ENCODE peak calls at places on chromosomes 6 and 20, in seven cellular contexts. N is IMR-90, B is stomach, Y is lower leg skin, I is upper lobe of left lung, H is A549, G is NB4. X is an unnamed sample.

GRCh38 chr6:161683400-161683799 is 409.5 kb upstream of the AGPAT4 start:
- DNase-seq in I (no peak), H (no peak), Y (no peak), G (no peak), N (no peak), B (no peak), X (no peak)

GRCh38 chr6:104123227-104123626 is 736.5 kb downstream of the HACE1 start:
- DNase-seq in Y (no peak), H (no peak), N (no peak), B (no peak), I (no peak), G (no peak), X (no peak)

GRCh38 chr6:33688451-33689147 is 22.9 kb downstream of the UQCC2 start:
- DNase-seq in B (no peak), N (no peak), H (no peak), I (no peak), Y (no peak), G (no peak), X (no peak)

GRCh38 chr20:58855506-58856314 is 3.2 kb downstream of the GNAS start:
- DNase-seq in Y (peak; percentile 85), N (no peak), B (no peak), H (no peak), I (no peak), G (no peak), X (no peak)

GRCh38 chr6:150940951-150941350 is 75.4 kb downstream of the MTHFD1L start:
- DNase-seq in I (no peak), B (no peak), H (no peak), G (no peak), Y (no peak), N (peak; percentile 54), X (no peak)

GRCh38 chr20:50541606-50542041 is 31.4 kb downstream of the PTPN1 start:
- DNase-seq in G (peak; percentile 79), N (no peak), B (no peak), I (no peak), Y (no peak), H (no peak), X (no peak)

GRCh38 chr6:159324599-159324998 is 155.4 kb downstream of the FNDC1 start:
- DNase-seq in G (no peak), N (no peak), H (no peak), I (no peak), B (no peak), Y (no peak), X (no peak)

GRCh38 chr6:43668151-43669028 is 19.2 kb downstream of the MRPS18A start:
- DNase-seq in Y (peak; percentile 88), H (peak; percentile 63), N (peak; percentile 36), B (peak; percentile 69), I (peak; percentile 69), G (peak; percentile 79), X (no peak)

GRCh38 chr6:168049681-168050224 is 29.3 kb downstream of the FRMD1 start:
- DNase-seq in H (no peak), N (no peak), Y (no peak), I (no peak), B (no peak), G (no peak), X (no peak)

GRCh38 chr6:146902846-146903245 is 301.4 kb upstream of the STXBP5 start:
- DNase-seq in H (no peak), B (no peak), I (no peak), G (no peak), N (no peak), Y (no peak), X (no peak)

GRCh38 chr6:40900791-40901190 is 138.2 kb downstream of the UNC5CL start:
- DNase-seq in B (no peak), I (no peak), H (no peak), G (no peak), Y (peak; percentile 10), N (no peak), X (no peak)

GRCh38 chr6:147022041-147022440 is 182.2 kb upstream of the STXBP5 start:
- DNase-seq in B (no peak), G (no peak), N (peak; percentile 48), H (no peak), I (no peak), Y (no peak), X (no peak)

GRCh38 chr6:39280247-39280731 is 33.9 kb downstream of the KCNK17 start:
- DNase-seq in B (peak; percentile 60), N (no peak), I (peak; percentile 24), G (peak; percentile 19), H (peak; percentile 44), Y (no peak), X (no peak)

GRCh38 chr20:21705466-21706344 is at the start of gene PAX1:
- DNase-seq in B (no peak), Y (no peak), H (peak; percentile 16), I (no peak), G (no peak), N (no peak), X (no peak)

GRCh38 chr6:162251257-162251656 is 476.3 kb downstream of the PRKN start:
- DNase-seq in Y (no peak), H (peak; percentile 4), G (peak; percentile 4), B (no peak), N (no peak), I (no peak), X (no peak)

GRCh38 chr6:40610229-40610628 is 23.1 kb upstream of the LRFN2 start:
- DNase-seq in Y (no peak), I (no peak), G (no peak), H (no peak), N (no peak), B (no peak), X (no peak)

GRCh38 chr6:159031826-159032225 is 13.0 kb downstream of the TAGAP start:
- DNase-seq in Y (no peak), G (peak; percentile 24), N (no peak), I (no peak), H (no peak), B (no peak), X (no peak)

GRCh38 chr6:119327810-119328209 is 21.8 kb downstream of the MAN1A1 start:
- DNase-seq in B (no peak), H (no peak), Y (no peak), N (no peak), I (no peak), G (no peak), X (no peak)

GRCh38 chr6:56575736-56576135 is 67.0 kb downstream of the DST start:
- DNase-seq in B (no peak), Y (no peak), N (no peak), H (no peak), I (no peak), G (no peak), X (no peak)

GRCh38 chr6:110358536-110359148 is 493 bp upstream of the METTL24 start:
- DNase-seq in B (no peak), G (no peak), H (no peak), N (no peak), I (no peak), Y (no peak), X (no peak)

GRCh38 chr6:147204060-147204785 is at the start of gene STXBP5:
- DNase-seq in Y (peak; percentile 93), B (peak; percentile 66), G (peak; percentile 91), I (peak; percentile 74), N (peak; percentile 47), H (peak; percentile 32), X (peak; percentile 9)

GRCh38 chr6:136823128-136823660 is 802 bp downstream of the PEX7 start:
- DNase-seq in H (no peak), G (no peak), N (no peak), Y (no peak), I (peak; percentile 23), B (no peak), X (no peak)

GRCh38 chr6:143125455-143125854 is 64.8 kb downstream of the AIG1 start:
- DNase-seq in N (no peak), B (no peak), G (no peak), Y (no peak), H (no peak), I (no peak), X (no peak)

GRCh38 chr6:28141500-28142329 is at the start of gene ZKSCAN8:
- DNase-seq in I (peak; percentile 90), N (peak; percentile 86), B (peak; percentile 78), G (peak; percentile 95), Y (peak; percentile 93), H (peak; percentile 93), X (peak; percentile 71)
- TF ChIP-seq POLR2A in I (peak; percentile 72), N (peak; percentile 85), B (no peak), G (peak; percentile 76), Y (no peak), H (peak; percentile 54), X (peak; percentile 96)

GRCh38 chr6:134166529-134167221 is 114.3 kb upstream of the SLC2A12 start:
- DNase-seq in N (peak; percentile 67), G (no peak), B (peak; percentile 41), H (peak; percentile 18), Y (no peak), I (no peak), X (no peak)
- TF ChIP-seq POLR2A in N (peak; percentile 89), G (no peak), B (no peak), H (no peak), Y (no peak), I (no peak), X (no peak)

GRCh38 chr6:89032599-89032998 is 48.0 kb upstream of the PNRC1 start:
- DNase-seq in G (no peak), N (no peak), B (no peak), I (no peak), Y (no peak), H (no peak), X (no peak)

GRCh38 chr6:89037156-89037900 is 43.2 kb upstream of the PNRC1 start:
- DNase-seq in H (no peak), G (no peak), Y (no peak), N (no peak), I (peak; percentile 72), B (no peak), X (no peak)

GRCh38 chr6:89034586-89035251 is 45.8 kb upstream of the PNRC1 start:
- DNase-seq in G (peak; percentile 76), I (peak; percentile 71), H (peak; percentile 54), N (peak; percentile 49), B (no peak), Y (no peak), X (no peak)

DNA sequence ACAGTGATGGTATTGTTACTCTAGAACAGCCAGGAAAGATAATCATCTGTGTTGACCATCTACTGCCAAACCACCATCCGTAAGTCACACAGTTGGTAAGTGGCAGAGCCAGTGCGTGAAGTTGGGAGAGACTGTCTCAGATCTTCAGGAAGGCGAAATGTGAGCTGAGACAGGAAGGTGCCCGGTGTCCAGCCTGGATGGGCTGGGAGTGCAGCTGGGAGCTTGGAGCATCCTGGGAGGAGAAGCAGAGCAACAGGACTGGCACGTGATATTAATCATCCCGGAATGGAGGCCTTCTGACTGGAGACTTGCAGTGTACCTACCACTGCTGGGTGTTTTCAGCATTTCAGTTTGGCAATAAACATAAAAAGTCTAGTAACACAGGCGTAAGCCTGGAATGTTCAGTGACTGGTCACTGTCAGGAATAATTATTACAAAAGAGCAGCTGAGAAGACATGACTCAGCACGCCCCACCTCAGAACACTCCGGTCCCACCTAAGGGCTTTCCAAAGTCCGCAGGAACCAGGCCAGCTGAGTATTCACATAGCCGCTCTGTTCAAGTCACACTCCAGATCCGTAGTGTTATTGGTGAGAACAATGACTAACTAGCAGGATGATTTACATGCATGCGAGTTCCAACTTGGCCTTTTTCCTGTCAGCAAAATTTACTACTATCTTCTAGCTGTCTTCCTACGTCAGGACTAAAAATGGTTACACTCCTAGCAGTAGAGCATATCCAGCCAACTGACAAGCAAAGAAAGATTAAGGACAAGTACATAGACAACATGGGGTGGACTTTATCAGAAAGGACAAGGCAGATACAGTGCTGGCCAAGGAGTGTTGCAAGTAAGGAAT is 45.1 kb upstream of the PNRC1 start:
- DNase-seq in B (peak; percentile 72), H (peak; percentile 93), N (peak; percentile 95), I (peak; percentile 90), Y (peak; percentile 95), G (no peak), X (no peak)
- TF ChIP-seq POLR2A in B (no peak), H (no peak), N (no peak), I (peak; percentile 21), Y (no peak), G (no peak), X (no peak)

GRCh38 chr6:3352678-3353077 is 93.9 kb downstream of the PSMG4 start:
- DNase-seq in G (no peak), I (no peak), H (no peak), B (no peak), N (no peak), Y (no peak), X (no peak)
- TF ChIP-seq POLR2A in G (no peak), I (no peak), H (no peak), B (no peak), N (no peak), Y (no peak), X (no peak)

X was measured in GM12891.